ENCODE peak calls at places on chromosomes 4 and X, in five cellular contexts. S is OCI-LY7, G is K562, D is testis, K is astrocyte of the spinal cord. T is an unnamed sample.
A peak's percentile ranks its signal among the peaks of the same experiment; 100 is the strongest.

GRCh38 chr4:145703850-145704528 is 24.0 kb downstream of the C4orf51 start:
- DNase-seq in D (no peak), S (no peak), G (no peak), K (no peak), T (no peak)

GRCh38 chr4:8103421-8103820 is 55.2 kb downstream of the ABLIM2 start:
- DNase-seq in S (no peak), K (no peak), G (no peak), D (no peak), T (no peak)

GRCh38 chr4:111464251-111465045 is 680.8 kb upstream of the FAM241A start:
- DNase-seq in D (no peak), S (no peak), G (no peak), K (no peak), T (no peak)

GRCh38 chr4:102343964-102344519 is 1.2 kb downstream of the SLC39A8 start:
- DNase-seq in S (peak; percentile 52), D (no peak), G (peak; percentile 63), K (no peak), T (no peak)

GRCh38 chrX:43845776-43846175 is 36.5 kb downstream of the MAOB start:
- DNase-seq in K (no peak), D (no peak), G (no peak), S (no peak), T (no peak)

GRCh38 chrX:10725071-10725470 is 104.7 kb upstream of the MID1 start:
- DNase-seq in G (peak; percentile 30), K (no peak), D (no peak), S (no peak), T (no peak)

GRCh38 chr4:120921456-120922389 is 803 bp downstream of the PRDM5 start:
- DNase-seq in G (no peak), K (peak; percentile 63), S (no peak), D (peak; percentile 83), T (peak; percentile 66)

GRCh38 chr4:7335363-7336066 is 99.2 kb downstream of the PSAPL1 start:
- DNase-seq in S (peak; percentile 45), K (no peak), G (peak; percentile 78), D (peak; percentile 72), T (peak; percentile 88)

GRCh38 chr4:176002007-176002623 is 63.5 kb upstream of the WDR17 start:
- DNase-seq in D (peak; percentile 33), G (no peak), S (peak; percentile 80), K (no peak), T (peak; percentile 47)

GRCh38 chrX:9739130-9739529 is 26.5 kb downstream of the GPR143 start:
- DNase-seq in K (no peak), D (no peak), G (no peak), S (no peak), T (no peak)

GRCh38 chrX:51461053-51462050 is 35.0 kb downstream of the NUDT11 start:
- DNase-seq in G (peak; percentile 37), D (peak; percentile 54), S (peak; percentile 47), K (peak; percentile 57), T (no peak)

GRCh38 chrX:77009691-77010090 is 437.5 kb upstream of the FGF16 start:
- DNase-seq in D (no peak), S (no peak), G (no peak), K (peak; percentile 82), T (no peak)

GRCh38 chrX:2917767-2918166 is 11.4 kb downstream of the ARSD start:
- DNase-seq in S (no peak), K (no peak), G (peak; percentile 19), D (no peak), T (no peak)

GRCh38 chrX:2907295-2907694 is 21.8 kb downstream of the ARSD start:
- DNase-seq in D (no peak), K (no peak), G (no peak), S (no peak), T (no peak)

GRCh38 chrX:2910109-2910508 is 19.0 kb downstream of the ARSD start:
- DNase-seq in D (no peak), K (no peak), G (no peak), S (no peak), T (no peak)

GRCh38 chrX:2908125-2908685 is 20.9 kb downstream of the ARSD start:
- DNase-seq in D (no peak), G (no peak), S (no peak), K (no peak), T (no peak)

DNA sequence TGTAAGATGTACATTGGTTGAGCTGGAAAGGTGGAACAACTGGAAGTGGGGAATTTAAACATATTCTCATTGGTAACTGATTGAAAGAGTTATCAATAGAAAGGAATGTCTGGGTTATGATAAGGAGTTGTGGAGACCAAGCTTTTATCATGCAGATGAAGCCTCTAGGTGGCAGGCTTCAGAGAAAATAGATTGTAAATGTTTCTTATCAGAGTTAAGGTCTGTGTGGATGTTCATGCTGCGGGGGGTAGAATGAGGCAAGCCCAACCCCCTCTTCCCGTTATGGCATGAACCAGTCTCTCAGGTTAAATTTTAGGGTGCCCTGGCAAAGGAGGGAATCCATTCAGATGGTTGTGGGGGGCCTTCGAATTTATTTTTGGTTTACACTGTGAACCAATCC is 16.0 kb downstream of the ARSD start:
- DNase-seq in G (peak; percentile 21), D (no peak), S (no peak), K (no peak), T (no peak)
- TF ChIP-seq CTCF in G (peak; percentile 20), D (no peak), S (peak; percentile 42), K (no peak), T (no peak)

DNA sequence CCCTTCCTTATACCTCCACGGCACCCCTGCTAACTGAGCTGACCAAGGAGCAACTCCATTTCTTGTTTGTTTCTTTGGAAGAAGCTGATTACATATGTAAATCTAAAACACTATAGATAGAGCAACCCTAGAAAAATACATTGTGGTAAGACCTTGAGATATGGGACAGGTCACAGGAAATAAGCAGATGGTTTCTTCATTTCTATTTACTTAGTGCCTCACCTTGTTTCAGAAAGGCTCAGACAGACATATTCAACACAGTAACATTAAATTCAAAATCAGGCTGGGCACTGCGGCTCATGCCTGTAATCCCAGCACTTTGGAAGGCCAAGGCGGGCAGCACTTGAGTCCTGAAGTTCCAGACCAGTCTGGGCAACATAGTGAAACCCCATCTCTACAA is 47.3 kb downstream of the IRF2 start:
- DNase-seq in K (no peak), D (no peak), G (no peak), S (no peak), T (no peak)
- TF ChIP-seq CTCF in K (no peak), D (no peak), G (no peak), S (no peak), T (no peak)

DNA sequence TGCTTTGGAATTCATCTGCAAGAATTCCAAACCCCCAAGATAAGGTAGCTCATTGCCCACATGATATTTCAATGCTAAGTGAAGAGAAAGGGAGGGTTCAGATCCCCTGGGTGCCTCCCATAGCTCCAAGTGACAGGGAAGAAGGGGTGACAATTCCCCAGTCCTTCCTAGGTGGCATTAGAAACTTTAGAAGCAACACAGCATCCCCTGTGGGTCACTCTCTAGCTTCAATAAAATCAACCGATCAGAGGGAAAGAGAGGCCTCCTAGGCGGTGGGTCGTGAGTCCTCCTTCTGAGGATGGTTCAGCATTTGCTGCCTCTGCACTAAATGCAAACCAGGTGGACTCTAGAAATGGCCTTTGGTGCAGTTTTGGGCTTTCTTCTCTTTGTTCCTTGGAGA is 84.5 kb downstream of the MGST2 start:
- DNase-seq in G (no peak), S (no peak), D (no peak), K (no peak), T (no peak)
- TF ChIP-seq CTCF in G (no peak), S (no peak), D (no peak), K (no peak), T (no peak)

GRCh38 chr4:95178938-95179337 is 369.8 kb downstream of the UNC5C start:
- DNase-seq in K (no peak), G (no peak), D (no peak), S (no peak), T (no peak)

GRCh38 chr4:95183656-95184408 is 364.9 kb downstream of the UNC5C start:
- DNase-seq in D (no peak), G (no peak), K (no peak), S (no peak), T (no peak)

GRCh38 chr4:95180531-95181315 is 368.1 kb downstream of the UNC5C start:
- DNase-seq in G (no peak), D (no peak), K (no peak), S (no peak), T (no peak)

GRCh38 chr4:95181446-95182306 is 367.1 kb downstream of the UNC5C start:
- DNase-seq in K (peak; percentile 80), S (no peak), G (peak; percentile 58), D (no peak), T (no peak)
- TF ChIP-seq CTCF in K (peak; percentile 30), S (no peak), G (peak; percentile 49), D (no peak), T (no peak)

DNA sequence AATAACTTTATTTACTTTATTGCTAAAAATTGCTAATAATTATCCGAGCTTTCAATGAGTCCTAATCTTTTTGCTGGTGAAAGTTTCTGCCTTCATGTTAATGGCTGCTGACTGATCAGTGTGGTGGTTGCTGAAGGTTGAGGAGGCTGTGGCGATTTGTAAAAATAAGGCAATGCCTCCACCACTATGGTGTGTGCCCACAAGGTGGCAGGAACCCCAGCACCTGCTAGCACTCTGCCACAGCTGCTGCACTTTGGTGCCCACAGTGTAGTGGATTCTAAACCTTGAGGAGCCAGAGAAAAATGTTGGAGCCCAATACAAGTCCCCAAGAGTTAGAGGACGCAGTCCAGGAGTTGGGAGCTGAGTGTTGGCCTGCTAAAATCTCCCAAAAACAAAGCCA is 1237.1 kb downstream of the PCDH19 start:
- DNase-seq in K (no peak), G (no peak), S (no peak), D (no peak), T (peak; percentile 2)
- TF ChIP-seq CTCF in K (no peak), G (no peak), S (no peak), D (no peak), T (no peak)

DNA sequence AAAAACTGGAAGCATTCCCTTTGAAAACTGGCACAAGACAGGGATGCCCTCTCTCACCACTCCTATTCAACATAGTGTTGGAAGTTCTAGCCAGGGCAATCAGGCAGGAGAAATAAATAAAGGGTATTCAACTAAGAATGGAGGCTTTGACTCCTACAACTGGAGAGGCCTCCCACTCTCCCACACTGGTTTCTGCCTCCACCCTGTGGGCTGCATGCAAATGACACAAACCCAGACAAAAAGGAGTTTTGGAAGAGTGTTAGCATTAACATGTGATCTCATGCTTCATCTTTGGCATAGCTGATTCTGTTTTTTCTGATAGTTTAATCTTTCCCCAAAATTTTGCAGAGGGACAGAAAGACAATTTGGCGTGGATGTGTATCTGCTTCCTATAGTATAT is 80.8 kb upstream of the IQCM start:
- DNase-seq in G (no peak), D (peak; percentile 30), S (no peak), K (peak; percentile 50), T (peak; percentile 23)
- TF ChIP-seq CTCF in G (no peak), D (no peak), S (no peak), K (peak; percentile 71), T (no peak)

GRCh38 chr4:90137545-90137944 is 10.4 kb downstream of the CCSER1 start:
- DNase-seq in G (no peak), D (no peak), K (no peak), S (no peak), T (no peak)

GRCh38 chr4:90145331-90145730 is 18.1 kb downstream of the CCSER1 start:
- DNase-seq in D (no peak), G (no peak), K (no peak), S (no peak), T (no peak)

DNA sequence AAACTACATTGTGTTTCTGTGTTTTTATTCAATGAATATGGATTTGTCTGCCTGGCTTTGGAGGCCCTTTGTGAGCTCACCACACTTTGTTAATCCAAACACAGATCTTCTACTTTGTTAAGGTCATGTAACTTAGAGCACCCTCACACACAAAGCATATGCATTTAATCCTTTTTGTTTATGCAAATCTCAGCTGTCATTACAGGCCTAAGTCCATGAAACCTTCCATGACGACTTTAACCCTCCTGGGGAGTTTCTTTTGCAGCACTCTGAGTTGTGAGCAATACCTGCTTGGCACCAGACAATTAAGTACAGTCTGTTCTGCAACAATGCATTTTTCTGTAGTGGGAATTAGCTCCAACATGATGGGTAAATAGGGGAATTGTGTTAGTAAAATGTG is 14.9 kb downstream of the CCSER1 start:
- DNase-seq in S (no peak), K (no peak), D (no peak), G (no peak), T (no peak)
- TF ChIP-seq CTCF in S (no peak), K (no peak), D (no peak), G (no peak), T (no peak)

T was measured in endothelial cell.